ENCODE peak calls at places on chromosomes 16 and 17, in seven cellular contexts. O is A549, R is MCF 10A, Y is OCI-LY7, A is upper lobe of right lung, B is WTC11, N is cardiac muscle cell. F is an unnamed sample.

GRCh38 chr16:66516808-66517585 is 32.9 kb downstream of the TK2 start:
- DNase-seq in Y (peak; percentile 95), A (peak; percentile 97), B (no peak), O (peak; percentile 99), R (peak; percentile 99), N (no peak), F (peak; percentile 75)

GRCh38 chr17:32523827-32524552 is 37.2 kb downstream of the CDK5R1 start:
- DNase-seq in R (no peak), N (no peak), A (no peak), Y (peak; percentile 68), B (no peak), O (no peak), F (no peak)

GRCh38 chr17:29619251-29619650 is 3.5 kb downstream of the CORO6 start:
- DNase-seq in B (no peak), Y (peak; percentile 45), R (peak; percentile 29), A (peak; percentile 43), N (peak; percentile 92), O (peak; percentile 73), F (no peak)

GRCh38 chr16:55505333-55506015 is 3.4 kb upstream of the LPCAT2 start:
- DNase-seq in A (no peak), B (no peak), O (no peak), R (no peak), N (no peak), Y (no peak), F (no peak)

GRCh38 chr17:57889252-57889651 is 39.4 kb upstream of the MRPS23 start:
- DNase-seq in O (no peak), A (no peak), Y (no peak), N (no peak), B (no peak), R (no peak), F (no peak)

GRCh38 chr17:3935140-3935542 is 18.9 kb upstream of the P2RX1 start:
- DNase-seq in O (peak; percentile 87), B (peak; percentile 83), Y (peak; percentile 71), N (peak; percentile 88), R (peak; percentile 78), A (peak; percentile 88), F (no peak)

GRCh38 chr17:56699186-56699895 is 105.8 kb downstream of the NOG start:
- DNase-seq in N (peak; percentile 68), B (peak; percentile 51), A (peak; percentile 72), R (peak; percentile 98), O (peak; percentile 97), Y (no peak), F (no peak)

GRCh38 chr17:30517786-30518185 is 40.6 kb downstream of the GOSR1 start:
- DNase-seq in R (no peak), Y (no peak), A (no peak), O (no peak), B (no peak), N (no peak), F (no peak)

GRCh38 chr16:89562027-89562599 is 1.6 kb downstream of the RPL13 start:
- DNase-seq in B (no peak), O (peak; percentile 47), N (no peak), A (no peak), Y (peak; percentile 25), R (peak; percentile 47), F (no peak)

GRCh38 chr16:31354394-31355291 is at the start of gene ITGAX:
- DNase-seq in O (peak; percentile 49), A (peak; percentile 92), N (no peak), R (peak; percentile 66), B (no peak), Y (no peak), F (peak; percentile 71)

GRCh38 chr16:88387177-88387576 is 4.4 kb downstream of the ZNF469 start:
- DNase-seq in R (no peak), Y (no peak), B (no peak), O (no peak), A (no peak), N (no peak), F (no peak)

GRCh38 chr17:60139438-60140285 is 10.1 kb upstream of the CA4 start:
- DNase-seq in B (peak; percentile 84), O (peak; percentile 68), R (no peak), A (peak; percentile 87), Y (no peak), N (peak; percentile 88), F (peak; percentile 62)

GRCh38 chr17:22507823-22508222 is 815.5 kb downstream of the KCNJ18 start:
- DNase-seq in O (peak; percentile 41), N (no peak), A (no peak), B (no peak), Y (peak; percentile 48), R (no peak), F (no peak)

GRCh38 chr16:89210904-89211515 is 6.5 kb upstream of the ZNF778 start:
- DNase-seq in Y (no peak), B (no peak), A (no peak), R (no peak), O (no peak), N (no peak), F (no peak)

GRCh38 chr16:48682971-48683370 is 73.0 kb upstream of the N4BP1 start:
- DNase-seq in B (no peak), N (no peak), Y (no peak), R (no peak), O (no peak), A (no peak), F (no peak)

GRCh38 chr17:58329808-58330543 is 1.4 kb upstream of the TSPOAP1 start:
- DNase-seq in Y (peak; percentile 67), R (no peak), A (no peak), B (no peak), N (no peak), O (no peak), F (peak; percentile 41)

GRCh38 chr17:41772218-41772585 is 14.3 kb downstream of the JUP start:
- DNase-seq in A (peak; percentile 89), Y (no peak), O (no peak), B (peak; percentile 71), N (no peak), R (no peak), F (no peak)

GRCh38 chr17:58088624-58089023 is 5.4 kb downstream of the DYNLL2 start:
- DNase-seq in N (no peak), A (no peak), Y (no peak), O (no peak), R (no peak), B (no peak), F (no peak)

GRCh38 chr17:21318439-21318838 is 33.9 kb downstream of the MAP2K3 start:
- DNase-seq in B (peak; percentile 56), Y (no peak), N (no peak), O (no peak), A (peak; percentile 66), R (no peak), F (no peak)

GRCh38 chr17:62601438-62601837 is 26.0 kb upstream of the MRC2 start:
- DNase-seq in R (no peak), Y (no peak), O (no peak), N (no peak), A (no peak), B (no peak), F (no peak)

GRCh38 chr16:69937465-69937951 is 13.6 kb upstream of the CLEC18A start:
- DNase-seq in A (no peak), Y (no peak), N (no peak), R (no peak), B (peak; percentile 34), O (peak; percentile 72), F (no peak)
- TF ChIP-seq CTCF in A (no peak), Y (no peak), N (peak; percentile 31), R (no peak), B (no peak), O (peak; percentile 60), F (no peak)

GRCh38 chr17:75061618-75062017 is 14.6 kb downstream of the KCTD2 start:
- DNase-seq in R (no peak), Y (no peak), N (no peak), B (no peak), O (no peak), A (no peak), F (no peak)

GRCh38 chr17:75063201-75063600 is 16.2 kb downstream of the KCTD2 start:
- DNase-seq in Y (no peak), A (no peak), O (no peak), R (no peak), N (no peak), B (no peak), F (no peak)

GRCh38 chr17:75060434-75061054 is 13.5 kb downstream of the KCTD2 start:
- DNase-seq in A (no peak), B (no peak), R (no peak), O (no peak), Y (no peak), N (no peak), F (no peak)

GRCh38 chr17:75061055-75061438 is 14.0 kb downstream of the KCTD2 start:
- DNase-seq in O (no peak), R (no peak), A (no peak), B (no peak), N (no peak), Y (no peak), F (no peak)

DNA sequence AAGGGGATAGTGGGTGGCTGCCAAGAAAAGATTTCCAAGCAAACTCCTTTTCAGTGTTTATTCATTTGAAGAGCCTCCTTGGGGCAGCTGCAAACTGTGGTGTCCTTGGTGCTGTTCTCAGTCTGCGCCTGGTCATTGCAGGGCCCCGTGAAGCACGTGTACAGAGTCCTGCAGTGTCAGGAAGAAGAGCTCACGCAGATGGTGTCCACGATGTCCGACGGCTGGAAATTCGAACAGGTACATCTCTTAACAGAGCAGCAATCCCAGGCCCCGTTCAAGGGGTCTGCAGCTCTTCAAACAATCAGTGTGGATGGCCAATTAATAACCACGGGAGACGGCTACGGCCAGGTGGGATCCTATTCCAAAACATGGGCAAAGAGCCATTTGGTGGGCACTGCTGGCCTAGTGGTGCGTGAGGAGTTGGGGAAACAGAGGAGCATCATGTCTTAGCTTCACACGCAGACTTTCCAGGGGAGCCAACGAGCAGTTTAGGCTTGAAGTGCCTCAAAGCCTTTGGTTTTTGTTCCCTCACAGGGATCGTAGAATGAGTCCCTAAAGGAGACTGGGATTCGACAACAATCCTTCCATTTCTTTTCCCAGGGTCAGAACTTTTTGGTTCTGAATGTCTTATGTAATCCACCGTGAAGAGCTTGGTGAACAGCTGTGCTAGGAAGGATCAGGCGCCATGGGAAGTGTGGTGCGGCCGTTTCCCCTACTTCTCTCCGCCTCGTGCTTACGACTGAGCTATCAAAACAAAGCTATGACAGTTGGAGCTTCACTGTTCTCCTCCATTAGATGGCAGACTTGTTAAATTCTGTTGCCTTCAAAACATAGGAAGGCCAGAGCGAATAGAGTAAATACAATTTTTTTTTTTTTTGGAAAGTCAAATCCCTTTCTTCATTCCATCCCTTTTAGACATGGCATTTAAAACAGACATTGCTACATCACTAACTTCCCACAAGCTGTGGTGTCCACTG is 12.6 kb downstream of the KCTD2 start:
- DNase-seq in R (no peak), O (peak; percentile 70), N (no peak), Y (peak; percentile 42), B (no peak), A (no peak), F (no peak)
- TF ChIP-seq CTCF in R (peak; percentile 30), O (peak; percentile 62), N (peak; percentile 54), Y (peak; percentile 69), B (no peak), A (peak; percentile 50), F (no peak)

GRCh38 chr17:34283571-34283970 is 2.0 kb upstream of the CCL11 start:
- DNase-seq in A (no peak), B (no peak), N (no peak), R (no peak), O (no peak), Y (no peak), F (no peak)
- TF ChIP-seq CTCF in A (no peak), B (no peak), N (no peak), R (no peak), O (no peak), Y (no peak), F (no peak)

DNA sequence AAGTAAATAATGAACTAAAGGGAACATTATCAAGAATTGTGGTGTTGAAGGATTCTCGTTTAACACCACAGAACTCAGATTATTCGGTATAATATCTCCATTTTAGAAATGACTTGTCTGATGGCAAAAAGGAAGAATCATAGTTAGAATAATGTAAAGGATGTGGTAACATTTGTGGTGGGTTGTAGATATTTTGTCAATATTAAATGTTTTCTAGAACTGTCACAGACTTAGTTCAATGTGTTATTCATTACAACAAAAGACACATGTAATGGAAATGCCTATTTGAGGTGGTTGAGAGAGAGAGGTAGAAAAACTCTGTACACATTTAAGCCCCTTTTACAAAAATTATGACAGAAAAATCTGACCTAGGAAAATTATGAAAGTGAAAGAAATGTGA is 1287.5 kb upstream of the CDH8 start:
- DNase-seq in Y (no peak), R (no peak), N (no peak), A (no peak), O (no peak), B (no peak), F (no peak)
- TF ChIP-seq CTCF in Y (no peak), R (no peak), N (no peak), A (no peak), O (no peak), B (no peak), F (no peak)

F was measured in natural killer cell.